ENCODE peak calls at places on chromosomes 12 and 14, in four cellular contexts. C, U, M and J are unnamed samples.

GRCh38 chr12:29534935-29535334 is 37.4 kb upstream of the OVCH1 start:
- DNase-seq in M (no peak), C (no peak), U (no peak), J (peak)

GRCh38 chr12:79063258-79063657 is 198.7 kb downstream of the SYT1 start:
- DNase-seq in M (peak), C (no peak), U (no peak), J (peak)

GRCh38 chr12:131442337-131442918 is 268.5 kb upstream of the SFSWAP start:
- DNase-seq in U (no peak), M (no peak), C (no peak), J (no peak)

GRCh38 chr14:91163316-91163715 is 49.4 kb downstream of the DGLUCY start:
- DNase-seq in U (no peak), M (no peak), C (no peak), J (no peak)

GRCh38 chr12:77104792-77105191 is 39.4 kb upstream of the E2F7 start:
- DNase-seq in M (peak), C (no peak), U (peak), J (no peak)

GRCh38 chr14:95392841-95393240 is 73.1 kb upstream of the CLMN start:
- DNase-seq in U (no peak), C (no peak), M (no peak), J (no peak)

GRCh38 chr12:108861878-108862587 is 4.7 kb upstream of the SSH1 start:
- DNase-seq in M (no peak), U (no peak), C (no peak), J (no peak)

GRCh38 chr12:92759634-92760268 is 57.0 kb downstream of the PLEKHG7 start:
- DNase-seq in C (no peak), M (peak), U (peak), J (peak)

DNA sequence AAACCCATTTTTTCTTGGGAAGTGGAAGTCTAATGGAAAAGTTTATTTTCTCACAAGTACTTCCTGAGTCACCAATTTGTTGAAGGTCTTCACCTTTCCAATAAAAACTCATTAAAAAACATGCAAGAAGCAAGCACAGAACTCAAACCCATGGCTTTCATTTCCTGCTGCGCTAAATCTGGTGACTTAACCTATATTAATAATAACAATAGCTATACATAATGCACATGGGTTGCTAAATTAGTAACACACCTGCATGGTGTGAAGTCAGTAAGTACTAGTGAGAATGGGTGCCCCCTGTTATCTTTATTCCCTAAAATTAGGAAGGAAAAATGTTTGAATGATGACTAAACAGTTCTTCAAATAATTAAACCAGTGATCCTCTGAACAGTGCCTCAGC is 52.3 kb downstream of the PPP2R5C start:
- DNase-seq in C (no peak), M (no peak), U (no peak), J (no peak)
- H3K9ac ChIP-seq in C (no peak), M (no peak), U (no peak), J (no peak)

GRCh38 chr12:27344760-27345159 is 12.1 kb downstream of the BMAL2 start:
- DNase-seq in M (peak), C (no peak), U (no peak), J (no peak)

GRCh38 chr12:27345376-27345775 is 12.7 kb downstream of the BMAL2 start:
- DNase-seq in U (no peak), C (no peak), M (no peak), J (no peak)

GRCh38 chr12:27342551-27342950 is 9.9 kb downstream of the BMAL2 start:
- DNase-seq in C (no peak), M (no peak), U (no peak), J (no peak)

GRCh38 chr12:27343255-27344000 is 10.8 kb downstream of the BMAL2 start:
- DNase-seq in C (no peak), U (no peak), M (peak), J (peak)

DNA sequence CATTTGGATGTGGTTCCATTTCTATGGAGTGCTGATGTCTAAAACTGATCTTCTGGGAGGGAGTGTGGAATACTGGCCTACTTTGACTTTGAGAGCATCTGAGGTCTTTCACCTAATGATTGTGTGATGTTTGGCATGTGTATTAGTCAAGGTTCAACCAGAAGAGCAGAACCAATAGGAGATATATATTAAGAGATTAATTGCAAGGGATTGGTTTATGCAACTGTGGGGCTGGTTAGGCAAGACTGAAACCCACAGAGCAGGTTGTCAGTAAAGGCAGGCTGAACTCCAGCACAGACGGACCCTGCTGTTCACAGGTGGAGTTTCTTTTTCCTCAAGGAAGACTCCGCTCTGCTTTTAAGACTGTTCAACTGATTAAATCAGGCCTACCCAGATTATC is 11.6 kb downstream of the BMAL2 start:
- DNase-seq in U (no peak), C (no peak), M (no peak), J (no peak)
- H3K9ac ChIP-seq in U (no peak), C (no peak), M (no peak), J (no peak)

GRCh38 chr12:54495327-54495726 is 2.2 kb upstream of the NCKAP1L start:
- DNase-seq in M (no peak), C (no peak), U (no peak), J (no peak)
- H3K9ac ChIP-seq in M (no peak), C (no peak), U (no peak), J (no peak)

GRCh38 chr14:94313991-94314655 is 9.0 kb downstream of the SERPINA6 start:
- DNase-seq in M (peak), U (no peak), C (no peak), J (peak)

GRCh38 chr14:94314890-94315289 is 8.2 kb downstream of the SERPINA6 start:
- DNase-seq in U (no peak), M (no peak), C (no peak), J (no peak)

GRCh38 chr14:94320243-94320642 is 2.9 kb downstream of the SERPINA6 start:
- DNase-seq in C (no peak), U (no peak), M (no peak), J (no peak)

GRCh38 chr14:94316692-94317091 is 6.4 kb downstream of the SERPINA6 start:
- DNase-seq in M (no peak), U (no peak), C (no peak), J (no peak)

GRCh38 chr14:94317259-94317658 is 5.9 kb downstream of the SERPINA6 start:
- DNase-seq in C (no peak), M (no peak), U (no peak), J (peak)
- H3K9ac ChIP-seq in C (no peak), M (no peak), U (no peak), J (peak)

GRCh38 chr12:65961731-65962130 is 137.4 kb downstream of the HMGA2 start:
- DNase-seq in M (no peak), U (no peak), C (no peak), J (no peak)
- H3K9ac ChIP-seq in M (no peak), U (no peak), C (no peak), J (no peak)

GRCh38 chr12:47270782-47271664 is 191.3 kb upstream of the AMIGO2 start:
- DNase-seq in M (peak), U (peak), C (no peak), J (peak)
- H3K9ac ChIP-seq in M (no peak), U (peak), C (no peak), J (no peak)